ENCODE peak calls at places on chromosomes 16 and 17, in five cellular contexts. One of them, this sample, is unnamed.

GRCh38 chr17:17191346-17191792 is 14.8 kb downstream of the PLD6 start:
- DNase-seq in thoracic aorta: no peak
- DNase-seq in CD8-positive, alpha-beta T cell: no peak
- DNase-seq in right atrium auricular region: no peak
- DNase-seq in HL-60: no peak
- DNase-seq in this sample: peak; percentile 60

GRCh38 chr17:79045830-79046500 is 22.0 kb downstream of the C1QTNF1 start:
- DNase-seq in HL-60: no peak
- DNase-seq in CD8-positive, alpha-beta T cell: peak; percentile 41
- DNase-seq in right atrium auricular region: peak; percentile 90
- DNase-seq in thoracic aorta: no peak
- DNase-seq in this sample: peak; percentile 73

GRCh38 chr17:28345420-28346198 is 10.0 kb downstream of the TNFAIP1 start:
- DNase-seq in HL-60: no peak
- DNase-seq in CD8-positive, alpha-beta T cell: no peak
- DNase-seq in thoracic aorta: no peak
- DNase-seq in right atrium auricular region: no peak
- DNase-seq in this sample: no peak

GRCh38 chr16:9236319-9236718 is 144.9 kb downstream of the HAPSTR1 start:
- DNase-seq in CD8-positive, alpha-beta T cell: no peak
- DNase-seq in HL-60: no peak
- DNase-seq in thoracic aorta: no peak
- DNase-seq in right atrium auricular region: no peak
- DNase-seq in this sample: no peak

GRCh38 chr16:27219161-27219560 is 15.8 kb downstream of the KDM8 start:
- DNase-seq in CD8-positive, alpha-beta T cell: no peak
- DNase-seq in right atrium auricular region: no peak
- DNase-seq in thoracic aorta: no peak
- DNase-seq in HL-60: no peak
- DNase-seq in this sample: no peak

GRCh38 chr16:83840060-83840617 is 32.4 kb downstream of the HSBP1 start:
- DNase-seq in CD8-positive, alpha-beta T cell: no peak
- DNase-seq in right atrium auricular region: no peak
- DNase-seq in thoracic aorta: no peak
- DNase-seq in HL-60: no peak
- DNase-seq in this sample: no peak

GRCh38 chr17:48483471-48484131 is 47.2 kb downstream of the HOXB1 start:
- DNase-seq in HL-60: peak; percentile 61
- DNase-seq in right atrium auricular region: no peak
- DNase-seq in CD8-positive, alpha-beta T cell: no peak
- DNase-seq in thoracic aorta: no peak
- DNase-seq in this sample: peak; percentile 99

GRCh38 chr16:12907670-12908233 is 6.4 kb downstream of the SHISA9 start:
- DNase-seq in HL-60: no peak
- DNase-seq in right atrium auricular region: no peak
- DNase-seq in thoracic aorta: no peak
- DNase-seq in CD8-positive, alpha-beta T cell: no peak
- DNase-seq in this sample: no peak

GRCh38 chr17:80084773-80085172 is 16.6 kb upstream of the GAA start:
- DNase-seq in CD8-positive, alpha-beta T cell: no peak
- DNase-seq in HL-60: no peak
- DNase-seq in right atrium auricular region: no peak
- DNase-seq in thoracic aorta: no peak
- DNase-seq in this sample: no peak

GRCh38 chr17:74513987-74514631 is 17.2 kb downstream of the CD300LB start:
- DNase-seq in right atrium auricular region: no peak
- DNase-seq in HL-60: peak; percentile 69
- DNase-seq in thoracic aorta: no peak
- DNase-seq in CD8-positive, alpha-beta T cell: peak; percentile 30
- DNase-seq in this sample: peak; percentile 65

GRCh38 chr16:73878616-73879015 is 418.0 kb upstream of the PSMD7 start:
- DNase-seq in CD8-positive, alpha-beta T cell: no peak
- DNase-seq in HL-60: no peak
- DNase-seq in thoracic aorta: no peak
- DNase-seq in right atrium auricular region: no peak
- DNase-seq in this sample: peak; percentile 75

GRCh38 chr16:67481561-67482259 is 753 bp upstream of the ATP6V0D1 start:
- DNase-seq in CD8-positive, alpha-beta T cell: no peak
- DNase-seq in thoracic aorta: no peak
- DNase-seq in right atrium auricular region: no peak
- DNase-seq in HL-60: no peak
- DNase-seq in this sample: peak; percentile 68

GRCh38 chr16:84475643-84476240 is 28.7 kb downstream of the MEAK7 start:
- DNase-seq in right atrium auricular region: peak; percentile 50
- DNase-seq in HL-60: no peak
- DNase-seq in CD8-positive, alpha-beta T cell: no peak
- DNase-seq in thoracic aorta: no peak
- DNase-seq in this sample: no peak

GRCh38 chr16:47664653-47665325 is 203.7 kb downstream of the PHKB start:
- DNase-seq in HL-60: no peak
- DNase-seq in CD8-positive, alpha-beta T cell: no peak
- DNase-seq in thoracic aorta: no peak
- DNase-seq in right atrium auricular region: no peak
- DNase-seq in this sample: peak; percentile 22

GRCh38 chr17:14813649-14814048 is 451.5 kb downstream of the PMP22 start:
- DNase-seq in CD8-positive, alpha-beta T cell: no peak
- DNase-seq in HL-60: no peak
- DNase-seq in thoracic aorta: no peak
- DNase-seq in right atrium auricular region: no peak
- DNase-seq in this sample: peak; percentile 9

GRCh38 chr17:66971730-66972441 is 7.4 kb downstream of the CACNG4 start:
- DNase-seq in CD8-positive, alpha-beta T cell: no peak
- DNase-seq in HL-60: no peak
- DNase-seq in right atrium auricular region: no peak
- DNase-seq in thoracic aorta: no peak
- DNase-seq in this sample: no peak

GRCh38 chr16:27505297-27506236 is 44.1 kb downstream of the GTF3C1 start:
- DNase-seq in HL-60: no peak
- DNase-seq in right atrium auricular region: no peak
- DNase-seq in thoracic aorta: no peak
- DNase-seq in CD8-positive, alpha-beta T cell: no peak
- DNase-seq in this sample: peak; percentile 5

GRCh38 chr17:66716236-66717026 is 118.5 kb upstream of the CACNG5 start:
- DNase-seq in right atrium auricular region: peak; percentile 53
- DNase-seq in CD8-positive, alpha-beta T cell: no peak
- DNase-seq in thoracic aorta: no peak
- DNase-seq in HL-60: no peak
- DNase-seq in this sample: peak; percentile 21

GRCh38 chr16:72783716-72784320 is 264.1 kb downstream of the ZFHX3 start:
- DNase-seq in CD8-positive, alpha-beta T cell: no peak
- DNase-seq in HL-60: no peak
- DNase-seq in thoracic aorta: no peak
- DNase-seq in right atrium auricular region: no peak
- DNase-seq in this sample: peak; percentile 41

GRCh38 chr17:33978889-33979288 is 276.2 kb upstream of the CCL2 start:
- DNase-seq in HL-60: no peak
- DNase-seq in right atrium auricular region: no peak
- DNase-seq in CD8-positive, alpha-beta T cell: no peak
- DNase-seq in thoracic aorta: no peak
- DNase-seq in this sample: no peak

GRCh38 chr17:46738544-46738943 is 79.9 kb downstream of the WNT3 start:
- DNase-seq in thoracic aorta: no peak
- DNase-seq in right atrium auricular region: no peak
- DNase-seq in CD8-positive, alpha-beta T cell: no peak
- DNase-seq in HL-60: no peak
- DNase-seq in this sample: peak; percentile 57

GRCh38 chr16:85055503-85056210 is 28.1 kb downstream of the KIAA0513 start:
- DNase-seq in HL-60: peak; percentile 94
- DNase-seq in CD8-positive, alpha-beta T cell: peak; percentile 47
- DNase-seq in right atrium auricular region: peak; percentile 69
- DNase-seq in thoracic aorta: no peak
- DNase-seq in this sample: peak; percentile 64

GRCh38 chr17:40312131-40312731 is 3.3 kb downstream of the RARA start:
- DNase-seq in thoracic aorta: no peak
- DNase-seq in HL-60: no peak
- DNase-seq in CD8-positive, alpha-beta T cell: no peak
- DNase-seq in right atrium auricular region: no peak
- DNase-seq in this sample: no peak

GRCh38 chr16:13012591-13012990 is 111.2 kb downstream of the SHISA9 start:
- DNase-seq in right atrium auricular region: no peak
- DNase-seq in HL-60: no peak
- DNase-seq in thoracic aorta: no peak
- DNase-seq in CD8-positive, alpha-beta T cell: no peak
- DNase-seq in this sample: no peak

GRCh38 chr16:69483611-69484010 is 59.2 kb downstream of the CYB5B start:
- DNase-seq in right atrium auricular region: no peak
- DNase-seq in CD8-positive, alpha-beta T cell: no peak
- DNase-seq in thoracic aorta: no peak
- DNase-seq in HL-60: no peak
- DNase-seq in this sample: no peak

DNA sequence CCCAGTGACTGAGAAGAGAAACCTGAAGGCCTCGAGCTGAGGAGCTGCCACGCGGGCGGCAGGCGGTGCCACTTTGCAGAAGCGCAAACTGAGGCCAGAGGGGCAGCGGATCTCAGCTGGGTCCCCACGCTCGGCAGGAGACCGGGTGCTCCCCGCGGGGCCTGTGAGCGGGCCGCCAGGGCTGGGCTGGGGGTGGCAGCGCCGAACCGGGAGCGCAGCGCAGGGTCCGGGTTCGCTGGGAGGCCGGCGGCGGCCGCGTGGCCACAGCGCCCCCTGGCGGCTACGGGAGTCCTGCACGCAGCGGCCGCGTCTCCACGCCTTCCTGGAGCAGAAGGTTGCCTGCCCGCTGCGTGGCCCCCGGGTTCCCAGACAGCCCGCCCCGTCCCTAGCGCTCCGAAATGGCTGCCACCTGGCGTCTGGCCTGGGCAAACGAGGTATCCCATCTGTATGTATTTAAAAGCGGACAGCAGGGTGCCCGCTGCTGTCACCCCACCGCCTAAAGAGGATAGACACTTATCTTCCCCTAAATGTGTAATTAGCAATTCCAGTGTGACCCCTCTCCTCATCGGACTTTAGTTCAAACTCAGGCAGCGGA is 96.1 kb upstream of the CDH5 start:
- DNase-seq in HL-60: peak; percentile 52
- DNase-seq in right atrium auricular region: peak; percentile 63
- DNase-seq in CD8-positive, alpha-beta T cell: peak; percentile 30
- DNase-seq in thoracic aorta: no peak
- DNase-seq in this sample: peak; percentile 56
- H3K4me3 ChIP-seq in HL-60: no peak overlapping the region
- H3K4me3 ChIP-seq in right atrium auricular region: peak overlapping the region; percentile 45
- H3K4me3 ChIP-seq in CD8-positive, alpha-beta T cell: no peak overlapping the region
- H3K4me3 ChIP-seq in thoracic aorta: peak overlapping the region; percentile 73
- H3K4me3 ChIP-seq in this sample: no peak overlapping the region

GRCh38 chr17:31286587-31286986 is 10.5 kb downstream of the OMG start:
- DNase-seq in HL-60: no peak
- DNase-seq in CD8-positive, alpha-beta T cell: no peak
- DNase-seq in right atrium auricular region: no peak
- DNase-seq in thoracic aorta: no peak
- DNase-seq in this sample: no peak
- TF ChIP-seq CTCF in HL-60: no peak
- TF ChIP-seq CTCF in CD8-positive, alpha-beta T cell: no peak
- TF ChIP-seq CTCF in right atrium auricular region: no peak
- TF ChIP-seq CTCF in thoracic aorta: no peak
- TF ChIP-seq CTCF in this sample: no peak

GRCh38 chr16:17459903-17460521 is 10.7 kb downstream of the XYLT1 start:
- DNase-seq in CD8-positive, alpha-beta T cell: no peak
- DNase-seq in right atrium auricular region: no peak
- DNase-seq in thoracic aorta: no peak
- DNase-seq in HL-60: no peak
- DNase-seq in this sample: peak; percentile 46

GRCh38 chr16:17463335-17463734 is 7.4 kb downstream of the XYLT1 start:
- DNase-seq in thoracic aorta: no peak
- DNase-seq in CD8-positive, alpha-beta T cell: no peak
- DNase-seq in right atrium auricular region: no peak
- DNase-seq in HL-60: no peak
- DNase-seq in this sample: no peak

GRCh38 chr16:17461951-17462729 is 8.6 kb downstream of the XYLT1 start:
- DNase-seq in HL-60: peak; percentile 81
- DNase-seq in thoracic aorta: no peak
- DNase-seq in CD8-positive, alpha-beta T cell: no peak
- DNase-seq in right atrium auricular region: no peak
- DNase-seq in this sample: no peak

GRCh38 chr16:17457997-17458396 is 12.8 kb downstream of the XYLT1 start:
- DNase-seq in CD8-positive, alpha-beta T cell: no peak
- DNase-seq in HL-60: no peak
- DNase-seq in right atrium auricular region: no peak
- DNase-seq in thoracic aorta: no peak
- DNase-seq in this sample: no peak

GRCh38 chr16:17460890-17461289 is 9.9 kb downstream of the XYLT1 start:
- DNase-seq in right atrium auricular region: no peak
- DNase-seq in thoracic aorta: no peak
- DNase-seq in CD8-positive, alpha-beta T cell: no peak
- DNase-seq in HL-60: no peak
- DNase-seq in this sample: peak; percentile 74
- H3K4me3 ChIP-seq in right atrium auricular region: no peak overlapping the region
- H3K4me3 ChIP-seq in thoracic aorta: no peak overlapping the region
- H3K4me3 ChIP-seq in CD8-positive, alpha-beta T cell: no peak overlapping the region
- H3K4me3 ChIP-seq in HL-60: no peak overlapping the region
- H3K4me3 ChIP-seq in this sample: no peak overlapping the region

DNA sequence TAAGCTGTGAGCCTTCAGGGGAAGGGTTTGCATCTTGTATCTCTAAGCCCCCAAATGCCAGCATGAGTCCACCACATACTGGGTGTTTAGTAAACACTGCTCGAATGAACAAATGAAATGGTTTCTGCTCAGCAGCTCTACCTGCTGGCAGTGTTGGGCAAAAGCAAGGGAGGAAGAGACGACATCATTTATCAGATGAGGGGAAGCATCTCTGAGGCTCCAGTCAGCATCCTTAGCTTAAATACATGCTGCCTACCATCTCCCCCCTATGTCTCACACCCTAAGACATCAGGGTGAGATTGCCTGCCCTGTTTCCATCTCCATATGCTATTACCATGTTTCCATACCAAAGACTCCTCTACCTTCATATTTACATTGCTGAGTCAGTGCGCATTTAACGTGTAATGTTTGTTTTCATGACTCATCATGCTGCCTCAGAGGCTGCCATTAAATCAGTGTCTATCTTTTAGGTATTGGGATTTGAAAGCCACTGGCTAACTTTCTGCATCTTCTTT is 379.8 kb downstream of the UTP18 start:
- DNase-seq in HL-60: no peak
- DNase-seq in CD8-positive, alpha-beta T cell: no peak
- DNase-seq in right atrium auricular region: no peak
- DNase-seq in thoracic aorta: no peak
- DNase-seq in this sample: no peak
- TF ChIP-seq CTCF in HL-60: peak; percentile 5
- TF ChIP-seq CTCF in CD8-positive, alpha-beta T cell: no peak
- TF ChIP-seq CTCF in right atrium auricular region: peak; percentile 49
- TF ChIP-seq CTCF in thoracic aorta: no peak
- TF ChIP-seq CTCF in this sample: peak; percentile 11

This sample was measured in fibroblast of mammary gland.